ENCODE peak calls at places on chromosomes 13 and 19, in four cellular contexts. U is GM20000, N is PC-9, B is astrocyte. Y is an unnamed sample.

GRCh38 chr13:75637101-75637774 is 1.1 kb downstream of the LMO7 start:
- DNase-seq in N (no peak), U (peak; percentile 22), B (no peak), Y (no peak)

GRCh38 chr13:75881109-75881775 is 245.1 kb downstream of the LMO7 start:
- DNase-seq in U (no peak), N (no peak), B (no peak), Y (no peak)

GRCh38 chr13:72453161-72453560 is 274.3 kb downstream of the MZT1 start:
- DNase-seq in N (no peak), U (no peak), B (no peak), Y (no peak)

GRCh38 chr19:14147797-14148605 is 11.6 kb upstream of the ASF1B start:
- DNase-seq in U (peak; percentile 79), N (peak; percentile 64), B (peak; percentile 22), Y (peak; percentile 74)

GRCh38 chr19:55636723-55637122 is 4.1 kb upstream of the ZNF580 start:
- DNase-seq in N (no peak), U (no peak), B (no peak), Y (no peak)

GRCh38 chr19:15248648-15249559 is 16.7 kb upstream of the EPHX3 start:
- DNase-seq in N (peak; percentile 82), B (peak; percentile 82), U (no peak), Y (no peak)

GRCh38 chr19:5828661-5829566 is 10.6 kb downstream of the FUT6 start:
- DNase-seq in B (no peak), N (no peak), U (peak; percentile 74), Y (peak; percentile 66)

GRCh38 chr13:41065098-41065497 is 3.8 kb downstream of the WBP4 start:
- DNase-seq in B (peak; percentile 72), U (no peak), N (no peak), Y (no peak)

GRCh38 chr13:98475521-98475920 is 101.4 kb downstream of the STK24 start:
- DNase-seq in N (peak; percentile 38), U (no peak), B (no peak), Y (no peak)

GRCh38 chr19:932647-933552 is 7.1 kb downstream of the ARID3A start:
- DNase-seq in B (peak; percentile 87), U (peak; percentile 77), N (peak; percentile 63), Y (peak; percentile 59)
- TF ChIP-seq CTCF in B (no peak), U (no peak), N (no peak), Y (no peak)

GRCh38 chr19:2248136-2249009 is 750 bp upstream of the AMH start:
- DNase-seq in B (no peak), U (no peak), N (no peak), Y (no peak)
- TF ChIP-seq CTCF in B (no peak), U (no peak), N (no peak), Y (no peak)

GRCh38 chr13:113904411-113904810 is 40.5 kb upstream of the GAS6 start:
- DNase-seq in N (no peak), U (peak; percentile 59), B (no peak), Y (no peak)
- TF ChIP-seq CTCF in N (peak; percentile 56), U (peak; percentile 54), B (peak; percentile 19), Y (peak; percentile 33)

GRCh38 chr19:39352549-39353285 is 10.5 kb downstream of the SAMD4B start:
- DNase-seq in B (no peak), U (no peak), N (no peak), Y (no peak)

GRCh38 chr19:39350156-39350555 is 7.9 kb downstream of the SAMD4B start:
- DNase-seq in U (no peak), B (no peak), N (no peak), Y (no peak)

GRCh38 chr19:39349326-39349725 is 7.1 kb downstream of the SAMD4B start:
- DNase-seq in B (no peak), U (no peak), N (no peak), Y (no peak)

GRCh38 chr19:39355253-39355652 is 13.0 kb downstream of the SAMD4B start:
- DNase-seq in B (no peak), N (no peak), U (no peak), Y (no peak)

GRCh38 chr19:39351537-39352037 is 9.4 kb downstream of the SAMD4B start:
- DNase-seq in B (no peak), N (no peak), U (peak; percentile 90), Y (peak; percentile 86)
- TF ChIP-seq CTCF in B (no peak), N (no peak), U (peak; percentile 28), Y (peak; percentile 39)

GRCh38 chr19:50547385-50548190 is 20.6 kb downstream of the LRRC4B start:
- DNase-seq in B (no peak), U (no peak), N (no peak), Y (no peak)
- TF ChIP-seq CTCF in B (no peak), U (no peak), N (no peak), Y (no peak)